ENCODE peak calls at places on chromosomes 4 and X, in four cellular contexts. One of them, this sample, is unnamed.

GRCh38 chrX:39248330-39248729 is 447.1 kb downstream of the MID1IP1 start:
- DNase-seq in SK-N-SH: no peak
- DNase-seq in A549: no peak
- DNase-seq in HepG2: no peak
- DNase-seq in this sample: no peak

GRCh38 chr4:124262211-124263179 is 450.0 kb downstream of the ANKRD50 start:
- DNase-seq in A549: peak; percentile 19
- DNase-seq in SK-N-SH: peak; percentile 49
- DNase-seq in HepG2: peak; percentile 53
- DNase-seq in this sample: peak; percentile 58

GRCh38 chr4:140004580-140005314 is 149.2 kb downstream of the MAML3 start:
- DNase-seq in A549: no peak
- DNase-seq in HepG2: no peak
- DNase-seq in SK-N-SH: peak; percentile 79
- DNase-seq in this sample: no peak

GRCh38 chr4:112327950-112328349 is 30.8 kb downstream of the ALPK1 start:
- DNase-seq in HepG2: peak; percentile 38
- DNase-seq in A549: no peak
- DNase-seq in SK-N-SH: peak; percentile 27
- DNase-seq in this sample: no peak

GRCh38 chr4:6475492-6476020 is 3.1 kb upstream of the PPP2R2C start:
- DNase-seq in SK-N-SH: no peak
- DNase-seq in HepG2: no peak
- DNase-seq in A549: no peak
- DNase-seq in this sample: no peak

GRCh38 chr4:115159141-115159540 is 45.7 kb upstream of the NDST4 start:
- DNase-seq in HepG2: no peak
- DNase-seq in SK-N-SH: no peak
- DNase-seq in A549: no peak
- DNase-seq in this sample: no peak

GRCh38 chrX:78321809-78322208 is 5.6 kb downstream of the CYSLTR1 start:
- DNase-seq in HepG2: no peak
- DNase-seq in SK-N-SH: no peak
- DNase-seq in A549: no peak
- DNase-seq in this sample: no peak

GRCh38 chr4:8915201-8916200 is 43.9 kb upstream of the HMX1 start:
- DNase-seq in SK-N-SH: peak; percentile 10
- DNase-seq in A549: no peak
- DNase-seq in HepG2: no peak
- DNase-seq in this sample: no peak

GRCh38 chr4:34417160-34417559 is 1827.2 kb downstream of the ARAP2 start:
- DNase-seq in SK-N-SH: no peak
- DNase-seq in A549: no peak
- DNase-seq in HepG2: no peak
- DNase-seq in this sample: no peak

GRCh38 chr4:1767058-1767769 is 25.9 kb upstream of the FGFR3 start:
- DNase-seq in A549: no peak
- DNase-seq in HepG2: no peak
- DNase-seq in SK-N-SH: peak; percentile 86
- DNase-seq in this sample: no peak

GRCh38 chr4:141047228-141047884 is 85.9 kb downstream of the RNF150 start:
- DNase-seq in HepG2: no peak
- DNase-seq in A549: no peak
- DNase-seq in SK-N-SH: peak; percentile 17
- DNase-seq in this sample: no peak

GRCh38 chr4:67933755-67934154 is 29.5 kb downstream of the TMPRSS11A start:
- DNase-seq in SK-N-SH: no peak
- DNase-seq in HepG2: no peak
- DNase-seq in A549: no peak
- DNase-seq in this sample: no peak

GRCh38 chrX:96909291-96909690 is 25.6 kb downstream of the RPA4 start:
- DNase-seq in A549: no peak
- DNase-seq in SK-N-SH: no peak
- DNase-seq in HepG2: no peak
- DNase-seq in this sample: no peak

GRCh38 chr4:54225671-54226398 is 3.3 kb upstream of the PDGFRA start:
- DNase-seq in SK-N-SH: no peak
- DNase-seq in HepG2: no peak
- DNase-seq in A549: no peak
- DNase-seq in this sample: no peak

GRCh38 chr4:39124885-39125599 is 57.3 kb upstream of the WDR19 start:
- DNase-seq in A549: no peak
- DNase-seq in HepG2: no peak
- DNase-seq in SK-N-SH: no peak
- DNase-seq in this sample: no peak

GRCh38 chrX:71995122-71995521 is 84.5 kb downstream of the NHSL2 start:
- DNase-seq in HepG2: no peak
- DNase-seq in A549: no peak
- DNase-seq in SK-N-SH: no peak
- DNase-seq in this sample: no peak

GRCh38 chr4:115113382-115114106 is at the start of gene NDST4:
- DNase-seq in A549: no peak
- DNase-seq in SK-N-SH: no peak
- DNase-seq in HepG2: no peak
- DNase-seq in this sample: no peak

GRCh38 chrX:153474718-153475117 is 4.3 kb upstream of the HAUS7 start:
- DNase-seq in HepG2: no peak
- DNase-seq in A549: no peak
- DNase-seq in SK-N-SH: no peak
- DNase-seq in this sample: no peak

GRCh38 chr4:3733195-3733594 is 33.0 kb upstream of the ADRA2C start:
- DNase-seq in A549: no peak
- DNase-seq in HepG2: no peak
- DNase-seq in SK-N-SH: peak; percentile 58
- DNase-seq in this sample: no peak

GRCh38 chrX:37578045-37578444 is 6.6 kb downstream of the LANCL3 start:
- DNase-seq in A549: no peak
- DNase-seq in HepG2: no peak
- DNase-seq in SK-N-SH: no peak
- DNase-seq in this sample: no peak

GRCh38 chrX:17022205-17022604 is 75.7 kb downstream of the REPS2 start:
- DNase-seq in HepG2: no peak
- DNase-seq in SK-N-SH: no peak
- DNase-seq in A549: no peak
- DNase-seq in this sample: no peak

GRCh38 chrX:63424063-63424462 is 72.9 kb upstream of the SPIN4 start:
- DNase-seq in SK-N-SH: no peak
- DNase-seq in A549: no peak
- DNase-seq in HepG2: no peak
- DNase-seq in this sample: no peak

GRCh38 chr4:173124209-173124865 is 44.3 kb upstream of the GALNT7 start:
- DNase-seq in HepG2: no peak
- DNase-seq in SK-N-SH: no peak
- DNase-seq in A549: no peak
- DNase-seq in this sample: no peak

GRCh38 chrX:2589186-2590020 is 88.6 kb upstream of the DHRSX start:
- DNase-seq in A549: no peak
- DNase-seq in SK-N-SH: no peak
- DNase-seq in HepG2: no peak
- DNase-seq in this sample: no peak

GRCh38 chrX:103882999-103883398 is 50.9 kb upstream of the RAB9B start:
- DNase-seq in HepG2: no peak
- DNase-seq in SK-N-SH: no peak
- DNase-seq in A549: no peak
- DNase-seq in this sample: no peak

GRCh38 chr4:126465341-126465740 is 1150.6 kb downstream of the FAT4 start:
- DNase-seq in SK-N-SH: no peak
- DNase-seq in A549: no peak
- DNase-seq in HepG2: no peak
- DNase-seq in this sample: no peak

GRCh38 chrX:38220936-38221386 is 290 bp upstream of the SRPX start:
- DNase-seq in HepG2: no peak
- DNase-seq in SK-N-SH: no peak
- DNase-seq in A549: no peak
- DNase-seq in this sample: no peak

GRCh38 chr4:23881052-23881501 is 8.8 kb downstream of the PPARGC1A start:
- DNase-seq in SK-N-SH: no peak
- DNase-seq in A549: no peak
- DNase-seq in HepG2: peak; percentile 95
- DNase-seq in this sample: no peak

GRCh38 chrX:69424161-69424560 is 80.0 kb upstream of the NALF2 start:
- DNase-seq in A549: no peak
- DNase-seq in SK-N-SH: peak; percentile 22
- DNase-seq in HepG2: peak; percentile 4
- DNase-seq in this sample: no peak

GRCh38 chr4:54274786-54275503 is 45.9 kb downstream of the PDGFRA start:
- DNase-seq in A549: no peak
- DNase-seq in SK-N-SH: no peak
- DNase-seq in HepG2: no peak
- DNase-seq in this sample: no peak

GRCh38 chr4:111641813-111642579 is 503.3 kb upstream of the FAM241A start:
- DNase-seq in SK-N-SH: peak; percentile 52
- DNase-seq in HepG2: peak; percentile 87
- DNase-seq in A549: peak; percentile 45
- DNase-seq in this sample: peak; percentile 63

GRCh38 chrX:119069762-119070161 is 3.0 kb upstream of the CT47C1 start:
- DNase-seq in A549: no peak
- DNase-seq in HepG2: no peak
- DNase-seq in SK-N-SH: no peak
- DNase-seq in this sample: no peak

GRCh38 chr4:169823685-169824084 is 65.9 kb upstream of the HPF1 start:
- DNase-seq in A549: no peak
- DNase-seq in HepG2: peak; percentile 21
- DNase-seq in SK-N-SH: no peak
- DNase-seq in this sample: no peak

GRCh38 chr4:176610594-176610993 is 182.1 kb downstream of the VEGFC start:
- DNase-seq in HepG2: no peak
- DNase-seq in SK-N-SH: no peak
- DNase-seq in A549: no peak
- DNase-seq in this sample: no peak

GRCh38 chr4:56260320-56260719 is 127.0 kb downstream of the AASDH start:
- DNase-seq in A549: no peak
- DNase-seq in HepG2: no peak
- DNase-seq in SK-N-SH: no peak
- DNase-seq in this sample: no peak

GRCh38 chrX:104921606-104922205 is 298.8 kb downstream of the TEX13A start:
- DNase-seq in A549: no peak
- DNase-seq in HepG2: no peak
- DNase-seq in SK-N-SH: no peak
- DNase-seq in this sample: no peak

GRCh38 chrX:13653022-13653693 is at the start of gene TCEANC:
- DNase-seq in HepG2: peak; percentile 91
- DNase-seq in A549: peak; percentile 90
- DNase-seq in SK-N-SH: peak; percentile 94
- DNase-seq in this sample: no peak
- TF ChIP-seq REST in HepG2: no peak
- TF ChIP-seq REST in A549: no peak
- TF ChIP-seq REST in SK-N-SH: no peak
- TF ChIP-seq REST in this sample: no peak

GRCh38 chr4:146634825-146635224 is 3.9 kb upstream of the POU4F2 start:
- DNase-seq in HepG2: no peak
- DNase-seq in A549: no peak
- DNase-seq in SK-N-SH: no peak
- DNase-seq in this sample: no peak

GRCh38 chr4:146637853-146638800 is 566 bp upstream of the POU4F2 start:
- DNase-seq in A549: no peak
- DNase-seq in SK-N-SH: peak; percentile 66
- DNase-seq in HepG2: no peak
- DNase-seq in this sample: no peak

GRCh38 chr4:146638801-146639351 is at the start of gene POU4F2:
- DNase-seq in A549: no peak
- DNase-seq in SK-N-SH: peak; percentile 78
- DNase-seq in HepG2: no peak
- DNase-seq in this sample: no peak

GRCh38 chr4:146633471-146633800 is 5.3 kb upstream of the POU4F2 start:
- DNase-seq in HepG2: no peak
- DNase-seq in A549: no peak
- DNase-seq in SK-N-SH: no peak
- DNase-seq in this sample: no peak

DNA sequence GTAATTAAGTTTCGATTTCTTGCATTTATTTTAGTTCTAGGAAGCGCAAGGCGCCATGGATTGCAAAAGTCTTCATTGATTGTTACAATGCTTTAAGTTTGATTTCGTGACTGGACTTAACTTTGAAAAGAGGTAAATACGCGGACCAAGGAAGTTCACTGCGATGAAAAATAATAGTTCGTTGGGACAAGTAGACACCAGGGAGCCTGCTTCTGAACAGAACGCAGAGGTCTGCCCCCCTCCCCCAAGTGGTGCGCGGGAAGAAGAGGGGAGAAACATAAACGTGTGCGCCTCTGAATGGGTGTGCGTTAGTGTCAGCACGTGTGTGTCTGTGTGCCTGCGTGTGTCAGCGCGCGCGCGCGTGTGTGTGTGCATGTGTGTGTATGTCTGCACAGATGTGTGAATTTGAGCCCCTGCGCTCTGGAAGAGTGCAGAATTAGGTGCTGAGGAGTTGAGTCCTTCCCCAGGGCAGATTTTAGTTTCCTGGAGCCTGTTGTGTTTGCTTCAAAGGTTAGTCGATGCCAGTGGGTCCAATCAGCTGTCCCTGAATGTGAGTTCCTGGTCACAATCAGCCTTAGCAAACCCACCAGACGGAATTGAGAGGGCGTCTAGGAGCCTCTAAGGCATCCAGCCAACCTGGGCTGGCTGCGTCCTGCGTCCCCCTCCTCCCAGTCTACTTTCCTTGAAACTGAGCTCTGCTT is 5.8 kb upstream of the POU4F2 start:
- DNase-seq in SK-N-SH: no peak
- DNase-seq in A549: no peak
- DNase-seq in HepG2: no peak
- DNase-seq in this sample: no peak
- H3K4me1 ChIP-seq in SK-N-SH: no peaks in the 10 kb centered on the region
- H3K4me1 ChIP-seq in A549: no peaks in the 10 kb centered on the region
- H3K4me1 ChIP-seq in HepG2: no peaks in the 10 kb centered on the region
- H3K4me1 ChIP-seq in this sample: no peaks in the 10 kb centered on the region

DNA sequence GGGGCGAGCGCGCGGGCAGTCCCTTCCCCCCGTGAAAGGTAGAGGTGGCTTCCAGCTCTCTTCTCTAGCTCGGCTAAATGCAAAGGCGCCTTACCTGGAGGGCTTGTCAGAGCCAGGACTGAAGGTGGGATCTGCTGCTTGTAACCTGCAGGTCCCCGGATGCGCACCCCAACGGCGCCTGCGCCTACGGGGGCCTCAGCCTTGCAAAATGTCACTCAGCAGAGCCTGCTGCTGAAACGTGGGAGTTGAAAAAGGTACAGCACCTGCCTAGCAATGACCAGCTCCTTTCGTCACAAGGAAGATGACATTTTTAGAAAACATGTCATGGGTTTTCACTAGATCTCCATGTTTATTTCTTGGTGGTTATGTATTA is 583 bp downstream of the ABHD18 start:
- DNase-seq in HepG2: peak; percentile 73
- DNase-seq in SK-N-SH: peak; percentile 54
- DNase-seq in A549: peak; percentile 25
- DNase-seq in this sample: no peak
- TF ChIP-seq REST in HepG2: no peak
- TF ChIP-seq REST in SK-N-SH: no peak
- TF ChIP-seq REST in A549: no peak
- TF ChIP-seq REST in this sample: no peak

DNA sequence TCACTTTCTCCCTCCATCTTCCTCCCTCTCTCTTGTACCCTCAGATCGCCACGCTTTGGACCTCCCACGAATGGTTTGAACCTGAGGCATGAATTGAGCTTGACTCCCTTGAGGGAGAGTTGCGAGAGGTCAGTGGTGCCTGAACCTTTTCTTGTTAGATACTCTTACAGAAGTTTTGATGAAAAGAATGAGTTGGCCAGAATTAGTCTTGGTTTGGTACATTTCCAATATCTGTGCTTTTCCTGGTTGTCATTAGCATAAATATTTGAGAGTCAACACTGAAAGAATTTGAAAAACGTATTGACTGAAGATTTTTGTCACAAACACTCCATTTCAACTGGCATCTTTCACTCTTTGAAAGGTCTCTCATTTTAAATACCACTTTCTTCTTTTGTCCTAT is 510.6 kb upstream of the DIPK2B start:
- DNase-seq in HepG2: no peak
- DNase-seq in SK-N-SH: no peak
- DNase-seq in A549: no peak
- DNase-seq in this sample: no peak
- H3K4me1 ChIP-seq in HepG2: no peaks in the 10 kb centered on the region
- H3K4me1 ChIP-seq in SK-N-SH: peaks cover 55% of the 10 kb centered on the region
- H3K4me1 ChIP-seq in A549: peaks cover 25% of the 10 kb centered on the region
- H3K4me1 ChIP-seq in this sample: no peaks in the 10 kb centered on the region